ENCODE peak calls at places on chromosome 1, in ten cellular contexts. M is body of pancreas; R is PC-3; T is CD4-positive, alpha-beta T cell; C is esophagus muscularis mucosa; V is LNCaP clone FGC; H is Panc1; K is astrocyte; W is heart right ventricle; N is right atrium auricular region. I is an unnamed sample.

GRCh38 chr1:4375812-4376211 is 278.6 kb upstream of the AJAP1 start:
- DNase-seq in M (no peak), R (no peak), T (no peak), C (no peak), V (no peak), H (no peak), K (peak), W (no peak), N (no peak), I (no peak)

GRCh38 chr1:92095868-92096267 is 15.7 kb downstream of the BTBD8 start:
- DNase-seq in M (no peak), R (no peak), T (no peak), C (no peak), V (no peak), H (no peak), K (no peak), W (no peak), N (no peak), I (no peak)

GRCh38 chr1:94063379-94063778 is 57.6 kb downstream of the ABCA4 start:
- DNase-seq in M (peak), R (peak), T (no peak), C (no peak), V (peak), H (no peak), K (peak), W (peak), N (no peak), I (no peak)

GRCh38 chr1:50271337-50271736 is 151.9 kb downstream of the DMRTA2 start:
- DNase-seq in M (no peak), R (no peak), T (no peak), C (no peak), V (no peak), H (no peak), K (no peak), W (no peak), N (no peak), I (no peak)

GRCh38 chr1:99119193-99119592 is 114.5 kb upstream of the PLPPR5 start:
- DNase-seq in M (peak), R (no peak), T (no peak), C (no peak), V (peak), H (no peak), K (no peak), W (no peak), N (no peak), I (no peak)

GRCh38 chr1:7636801-7637526 is 134.1 kb upstream of the VAMP3 start:
- DNase-seq in M (no peak), R (no peak), T (no peak), C (no peak), V (no peak), H (no peak), K (no peak), W (no peak), N (no peak), I (no peak)

GRCh38 chr1:91611498-91611917 is 110.9 kb downstream of the CDC7 start:
- DNase-seq in M (no peak), R (peak), T (no peak), C (peak), V (no peak), H (no peak), K (peak), W (no peak), N (no peak), I (no peak)

GRCh38 chr1:111769517-111770146 is 13.9 kb downstream of the DDX20 start:
- DNase-seq in M (peak), R (peak), T (peak), C (no peak), V (peak), H (peak), K (peak), W (no peak), N (no peak), I (no peak)

GRCh38 chr1:57013522-57013921 is 47.7 kb upstream of the C8B start:
- DNase-seq in M (no peak), R (no peak), T (no peak), C (no peak), V (no peak), H (no peak), K (no peak), W (no peak), N (no peak), I (no peak)

GRCh38 chr1:208880433-208881100 is 636.4 kb upstream of the PLXNA2 start:
- DNase-seq in M (no peak), R (no peak), T (no peak), C (no peak), V (no peak), H (no peak), K (peak), W (no peak), N (no peak), I (peak)

GRCh38 chr1:1325288-1326074 is 879 bp downstream of the CPTP start:
- DNase-seq in M (peak), R (peak), T (no peak), C (no peak), V (no peak), H (no peak), K (no peak), W (peak), N (no peak), I (peak)

GRCh38 chr1:94928293-94928939 is 1.5 kb upstream of the CNN3 start:
- DNase-seq in M (no peak), R (no peak), T (no peak), C (no peak), V (no peak), H (no peak), K (no peak), W (no peak), N (no peak), I (no peak)

GRCh38 chr1:92679980-92680379 is 104.9 kb downstream of the EVI5 start:
- DNase-seq in M (no peak), R (peak), T (no peak), C (no peak), V (no peak), H (no peak), K (no peak), W (no peak), N (no peak), I (no peak)

GRCh38 chr1:197696372-197696771 is 78.9 kb downstream of the DENND1B start:
- DNase-seq in M (no peak), R (peak), T (no peak), C (no peak), V (no peak), H (no peak), K (peak), W (no peak), N (no peak), I (no peak)

GRCh38 chr1:19344372-19344810 is 32.3 kb downstream of the SLC66A1 start:
- DNase-seq in M (peak), R (peak), T (peak), C (no peak), V (no peak), H (no peak), K (no peak), W (peak), N (peak), I (peak)

GRCh38 chr1:179586107-179586823 is 5.4 kb upstream of the TDRD5 start:
- DNase-seq in M (peak), R (peak), T (no peak), C (no peak), V (peak), H (no peak), K (peak), W (peak), N (no peak), I (peak)
- TF ChIP-seq CTCF in M (peak), R (peak), T (no peak), C (peak), V (peak), H (peak), K (peak), W (peak), N (peak), I (peak)

DNA sequence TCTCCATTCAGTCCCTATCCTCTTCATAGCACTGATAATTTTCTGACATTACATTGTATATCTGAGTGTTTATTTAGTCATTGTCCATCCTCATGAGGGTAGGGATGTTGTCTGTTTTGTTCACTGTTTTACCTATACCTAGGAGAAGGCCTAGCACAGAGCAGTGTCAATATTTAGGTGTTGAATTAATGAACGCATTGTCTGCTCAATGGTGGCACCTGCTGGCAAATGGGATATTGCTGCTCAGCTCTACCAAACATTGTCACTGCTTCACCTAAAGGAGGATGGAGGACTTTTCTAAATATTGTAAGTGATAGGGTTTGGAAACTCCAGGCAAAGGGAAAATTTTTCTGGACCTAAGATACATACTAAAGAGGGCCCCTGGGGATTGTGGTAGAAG is 243.9 kb downstream of the RRAGC start:
- DNase-seq in M (no peak), R (peak), T (no peak), C (no peak), V (no peak), H (no peak), K (no peak), W (no peak), N (no peak), I (no peak)
- TF ChIP-seq CTCF in M (no peak), R (peak), T (no peak), C (no peak), V (peak), H (peak), K (no peak), W (no peak), N (no peak), I (no peak)

DNA sequence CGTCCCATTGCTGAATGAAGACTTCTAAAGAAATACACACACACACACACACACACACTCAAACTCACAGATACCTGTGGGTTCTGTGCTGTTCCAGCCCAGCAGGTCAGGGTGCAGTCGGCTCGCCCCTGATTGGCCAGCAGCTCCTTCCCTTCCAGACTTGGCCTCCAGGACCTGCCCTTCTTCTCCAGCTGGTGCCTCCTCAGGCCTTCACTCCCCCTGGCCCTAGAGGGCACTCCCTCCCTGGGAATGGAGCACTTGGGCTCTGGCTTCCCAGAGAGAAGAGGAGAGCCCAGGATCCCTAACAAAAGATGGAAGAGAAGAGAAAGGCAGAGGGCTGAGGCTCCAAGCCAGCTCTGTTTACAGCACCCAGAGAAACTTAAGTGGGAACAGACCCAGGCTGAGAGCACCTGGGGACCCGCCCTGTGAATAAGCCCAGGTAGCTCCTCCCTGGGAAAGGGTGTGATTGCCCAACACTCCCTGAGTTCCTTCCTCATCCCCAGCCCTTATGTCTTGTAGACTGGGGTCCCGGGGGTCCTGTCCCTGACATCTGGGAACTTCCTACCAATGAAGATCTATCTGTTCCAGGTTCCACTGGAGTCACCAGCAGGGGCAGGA is at the start of gene PGLYRP3:
- DNase-seq in M (no peak), R (peak), T (no peak), C (peak), V (no peak), H (no peak), K (no peak), W (no peak), N (no peak), I (no peak)
- TF ChIP-seq CTCF in M (no peak), R (peak), T (no peak), C (no peak), V (no peak), H (peak), K (no peak), W (no peak), N (no peak), I (no peak)

GRCh38 chr1:2820731-2821372 is 19.4 kb upstream of the TTC34 start:
- DNase-seq in M (no peak), R (no peak), T (no peak), C (no peak), V (no peak), H (no peak), K (no peak), W (peak), N (no peak), I (no peak)

GRCh38 chr1:2822621-2823145 is 21.2 kb upstream of the TTC34 start:
- DNase-seq in M (no peak), R (no peak), T (no peak), C (no peak), V (no peak), H (no peak), K (no peak), W (peak), N (no peak), I (no peak)

GRCh38 chr1:2823921-2824660 is 22.6 kb upstream of the TTC34 start:
- DNase-seq in M (no peak), R (no peak), T (no peak), C (no peak), V (no peak), H (no peak), K (no peak), W (peak), N (no peak), I (no peak)

GRCh38 chr1:2821373-2821955 is 20.0 kb upstream of the TTC34 start:
- DNase-seq in M (no peak), R (no peak), T (no peak), C (no peak), V (no peak), H (no peak), K (no peak), W (peak), N (no peak), I (no peak)

DNA sequence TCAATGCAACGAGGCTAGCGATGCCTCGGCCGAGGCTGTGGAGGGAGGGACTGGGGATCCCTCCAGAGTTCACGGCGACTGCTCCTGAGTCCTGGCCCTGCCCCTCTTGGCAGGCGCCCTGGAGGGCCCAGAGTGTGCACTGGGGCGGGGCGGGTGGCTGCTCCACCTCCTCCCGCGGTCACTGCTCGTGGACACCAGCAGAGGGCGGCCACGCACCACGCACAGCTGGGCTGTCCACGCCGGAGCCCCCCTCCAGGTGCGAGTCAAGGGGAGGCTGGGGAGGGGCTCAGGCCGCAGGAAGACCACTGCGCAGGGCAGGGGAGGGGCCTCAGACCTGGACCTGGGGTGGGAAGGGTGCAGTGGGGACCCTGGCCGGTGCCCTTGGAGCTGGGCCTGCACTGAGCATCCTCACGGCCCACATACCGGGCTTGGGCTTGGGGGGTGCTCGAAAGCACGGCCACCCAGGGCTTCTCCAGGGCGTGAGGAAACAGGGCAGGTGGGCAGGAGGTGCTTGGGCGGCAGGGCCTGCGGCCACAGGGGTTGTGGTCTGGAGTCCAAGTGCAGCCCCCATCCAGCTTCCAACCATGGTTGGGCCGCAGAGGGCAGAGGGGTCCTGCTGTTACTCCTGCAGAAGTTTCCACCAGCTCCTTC is 20.6 kb upstream of the TTC34 start:
- DNase-seq in M (peak), R (peak), T (peak), C (no peak), V (no peak), H (no peak), K (no peak), W (peak), N (no peak), I (no peak)
- TF ChIP-seq CTCF in M (peak), R (peak), T (peak), C (peak), V (peak), H (peak), K (no peak), W (peak), N (no peak), I (peak)

GRCh38 chr1:245503548-245503947 is 348.8 kb downstream of the KIF26B start:
- DNase-seq in M (no peak), R (no peak), T (no peak), C (no peak), V (no peak), H (no peak), K (no peak), W (no peak), N (no peak), I (no peak)
- TF ChIP-seq CTCF in M (no peak), R (no peak), T (no peak), C (no peak), V (no peak), H (no peak), K (no peak), W (no peak), N (no peak), I (no peak)

GRCh38 chr1:235266967-235267366 is 61.0 kb downstream of the ARID4B start:
- DNase-seq in M (no peak), R (no peak), T (no peak), C (no peak), V (no peak), H (no peak), K (no peak), W (no peak), N (no peak), I (no peak)

GRCh38 chr1:235266325-235266724 is 61.7 kb downstream of the ARID4B start:
- DNase-seq in M (no peak), R (no peak), T (no peak), C (no peak), V (no peak), H (no peak), K (no peak), W (no peak), N (no peak), I (no peak)

GRCh38 chr1:235272851-235273250 is 55.1 kb downstream of the ARID4B start:
- DNase-seq in M (no peak), R (no peak), T (no peak), C (no peak), V (no peak), H (no peak), K (no peak), W (no peak), N (no peak), I (no peak)

GRCh38 chr1:235275223-235275622 is 52.8 kb downstream of the ARID4B start:
- DNase-seq in M (no peak), R (no peak), T (no peak), C (no peak), V (no peak), H (no peak), K (no peak), W (no peak), N (no peak), I (no peak)

DNA sequence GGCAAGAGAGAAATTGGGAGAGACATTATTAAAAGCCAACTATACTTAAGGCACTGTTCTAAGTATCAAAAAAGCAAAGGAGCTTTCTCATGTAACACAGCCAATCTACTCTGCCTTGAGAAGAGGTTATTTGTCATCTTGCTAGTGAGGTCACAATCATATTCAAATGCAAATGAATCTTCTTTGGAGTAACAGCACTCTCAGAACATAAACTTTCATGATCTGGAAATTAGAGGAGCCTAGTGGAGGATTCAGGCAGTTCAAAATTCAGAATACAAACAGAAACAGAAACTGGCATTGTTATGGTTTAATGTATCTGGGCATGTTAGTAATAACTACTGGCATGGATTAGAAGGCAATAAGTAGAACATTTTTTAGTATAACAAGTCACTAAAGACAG is 57.4 kb downstream of the ARID4B start:
- DNase-seq in M (no peak), R (no peak), T (no peak), C (no peak), V (no peak), H (no peak), K (peak), W (no peak), N (no peak), I (no peak)
- TF ChIP-seq CTCF in M (no peak), R (no peak), T (no peak), C (peak), V (no peak), H (no peak), K (no peak), W (no peak), N (no peak), I (no peak)

DNA sequence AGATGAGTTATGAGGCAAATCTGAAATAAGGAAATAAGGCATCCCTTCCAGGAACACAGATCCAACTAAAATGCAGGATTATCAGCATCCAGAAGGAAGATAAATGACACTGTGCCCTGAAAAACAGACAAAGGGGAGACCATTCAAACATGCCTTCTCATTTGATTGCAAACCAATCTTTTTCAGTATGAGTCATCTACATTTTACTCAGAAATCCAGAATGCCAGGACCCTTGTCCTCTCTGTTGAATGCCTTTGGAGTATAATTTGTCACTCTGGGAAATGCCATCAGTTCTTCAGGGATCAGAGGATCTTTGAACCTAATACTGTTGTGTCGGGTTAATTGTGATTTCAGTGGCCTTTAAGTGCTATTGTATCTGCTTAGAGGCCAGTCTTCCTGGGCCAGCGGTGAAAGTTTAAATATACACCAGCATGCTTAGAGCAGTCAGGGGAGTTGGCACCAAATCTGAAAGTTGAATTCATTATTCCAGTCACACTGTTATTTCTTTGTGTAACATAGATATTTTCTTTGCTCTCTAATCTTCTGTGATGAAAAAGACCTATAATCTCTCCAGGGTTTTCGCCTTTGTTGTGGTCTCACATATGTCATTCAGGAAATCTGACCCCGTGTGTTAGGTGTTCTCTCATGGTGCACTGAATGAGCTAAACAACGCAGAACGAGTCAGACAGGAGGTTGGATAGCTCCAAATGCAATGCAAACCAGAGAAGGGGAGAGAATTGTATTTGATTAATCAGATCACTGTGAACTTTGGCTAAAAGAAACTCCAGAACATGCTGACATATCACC is 364.8 kb upstream of the SGIP1 start:
- DNase-seq in M (no peak), R (no peak), T (no peak), C (no peak), V (no peak), H (no peak), K (peak), W (no peak), N (no peak), I (no peak)
- TF ChIP-seq CTCF in M (no peak), R (no peak), T (no peak), C (no peak), V (no peak), H (no peak), K (no peak), W (no peak), N (no peak), I (no peak)

GRCh38 chr1:210264521-210265380 is 32.2 kb downstream of the SERTAD4 start:
- DNase-seq in M (no peak), R (no peak), T (no peak), C (no peak), V (no peak), H (no peak), K (peak), W (no peak), N (no peak), I (no peak)
- TF ChIP-seq CTCF in M (no peak), R (peak), T (no peak), C (peak), V (peak), H (peak), K (no peak), W (peak), N (no peak), I (no peak)

DNA sequence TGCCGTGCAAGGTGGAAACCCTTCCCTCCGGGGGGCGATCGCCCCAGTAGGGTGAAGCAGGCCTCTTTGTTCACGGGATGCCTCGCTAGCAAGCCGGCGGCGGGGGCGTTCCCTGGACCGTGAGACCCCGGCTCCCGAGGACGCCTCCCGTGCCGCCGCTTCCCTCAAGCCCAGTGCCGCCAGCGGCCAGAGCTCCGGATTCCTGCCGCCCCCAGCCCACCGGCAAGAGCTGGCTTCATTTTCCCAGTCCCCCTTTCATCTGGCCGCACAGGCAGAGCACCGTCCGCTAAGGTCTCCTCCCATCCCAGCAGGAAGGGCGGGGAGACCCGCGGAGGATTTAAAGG is 16.3 kb downstream of the IER5 start:
- DNase-seq in M (peak), R (no peak), T (peak), C (no peak), V (no peak), H (no peak), K (no peak), W (no peak), N (no peak), I (no peak)
- TF ChIP-seq CTCF in M (no peak), R (no peak), T (peak), C (no peak), V (no peak), H (no peak), K (no peak), W (no peak), N (no peak), I (no peak)

I was measured in breast epithelium.